ENCODE peak calls at places on chromosomes 4 and X, in four cellular contexts. D, O, T and N are unnamed samples.

GRCh38 chr4:45131020-45131419 is 404.7 kb upstream of the GNPDA2 start:
- DNase-seq in D (no peak), O (no peak), T (no peak), N (no peak)

GRCh38 chr4:73589261-73589847 is 30.9 kb downstream of the RASSF6 start:
- DNase-seq in D (no peak), O (no peak), T (no peak), N (no peak)

GRCh38 chr4:80097395-80098177 is 24.6 kb upstream of the ANTXR2 start:
- DNase-seq in D (no peak), O (peak), T (no peak), N (no peak)

GRCh38 chr4:152033621-152034020 is 272.8 kb upstream of the GATB start:
- DNase-seq in D (no peak), O (no peak), T (no peak), N (no peak)

GRCh38 chr4:186932196-186932595 is 208.5 kb upstream of the FAT1 start:
- DNase-seq in D (no peak), O (no peak), T (no peak), N (no peak)

GRCh38 chr4:5780831-5781480 is 70.0 kb downstream of the EVC start:
- DNase-seq in D (no peak), O (no peak), T (no peak), N (no peak)

GRCh38 chr4:48633657-48634056 is 143.6 kb downstream of the ZAR1 start:
- DNase-seq in D (no peak), O (no peak), T (no peak), N (no peak)

GRCh38 chr4:15396157-15396800 is 31.6 kb upstream of the C1QTNF7 start:
- DNase-seq in D (peak), O (peak), T (peak), N (peak)

GRCh38 chrX:56733459-56734046 is 4.5 kb downstream of the NBDY start:
- DNase-seq in D (peak), O (peak), T (peak), N (peak)

GRCh38 chrX:83145910-83146309 is 362.2 kb upstream of the POU3F4 start:
- DNase-seq in D (no peak), O (no peak), T (no peak), N (no peak)

GRCh38 chr4:22417408-22417807 is 98.5 kb downstream of the ADGRA3 start:
- DNase-seq in D (no peak), O (no peak), T (no peak), N (no peak)

GRCh38 chrX:3962511-3963350 is 249.3 kb upstream of the PRKX start:
- DNase-seq in D (no peak), O (peak), T (peak), N (no peak)

GRCh38 chrX:71846429-71846828 is 64.2 kb upstream of the NHSL2 start:
- DNase-seq in D (no peak), O (no peak), T (no peak), N (no peak)

GRCh38 chrX:106608016-106608415 is 3.8 kb upstream of the RADX start:
- DNase-seq in D (no peak), O (no peak), T (no peak), N (no peak)

GRCh38 chrX:132227383-132228112 is 8.3 kb upstream of the RAP2C start:
- DNase-seq in D (no peak), O (no peak), T (peak), N (no peak)